ENCODE peak calls at places on chromosomes 1 and 21, in seven cellular contexts. J is right atrium auricular region, F is GM13977, B is BJ, G is adrenal gland, E is tibial artery, Z is astrocyte of the spinal cord. M is an unnamed sample.

GRCh38 chr21:43318841-43319781 is 107.8 kb downstream of the SIK1 start:
- DNase-seq in J (no peak), F (no peak), B (no peak), G (peak), E (no peak), Z (peak), M (no peak)

GRCh38 chr21:15520811-15521643 is 208.8 kb upstream of the USP25 start:
- DNase-seq in J (no peak), F (no peak), B (no peak), G (no peak), E (no peak), Z (no peak), M (no peak)

GRCh38 chr1:111582644-111583618 is 36.7 kb upstream of the RAP1A start:
- DNase-seq in J (no peak), F (no peak), B (no peak), G (no peak), E (no peak), Z (no peak), M (no peak)

GRCh38 chr1:177969825-177970371 is at the start of gene SEC16B:
- DNase-seq in J (no peak), F (no peak), B (no peak), G (no peak), E (no peak), Z (no peak), M (no peak)

GRCh38 chr1:93576346-93576745 is 105.3 kb downstream of the BCAR3 start:
- DNase-seq in J (peak), F (no peak), B (no peak), G (peak), E (no peak), Z (peak), M (no peak)

GRCh38 chr21:41960386-41960785 is 6.6 kb upstream of the C2CD2 start:
- DNase-seq in J (no peak), F (no peak), B (no peak), G (no peak), E (no peak), Z (no peak), M (no peak)

GRCh38 chr1:107547363-107548155 is 406.7 kb downstream of the NTNG1 start:
- DNase-seq in J (no peak), F (no peak), B (no peak), G (no peak), E (no peak), Z (no peak), M (no peak)

GRCh38 chr1:10965621-10966226 is 46.7 kb upstream of the TARDBP start:
- DNase-seq in J (no peak), F (no peak), B (no peak), G (peak), E (no peak), Z (no peak), M (no peak)

GRCh38 chr1:173134800-173135199 is 72.3 kb downstream of the TNFSF4 start:
- DNase-seq in J (no peak), F (no peak), B (no peak), G (no peak), E (no peak), Z (no peak), M (no peak)

GRCh38 chr1:219514728-219515127 is 98.2 kb downstream of the ZC3H11B start:
- DNase-seq in J (no peak), F (no peak), B (no peak), G (no peak), E (no peak), Z (no peak), M (no peak)

GRCh38 chr1:226708342-226708780 is 30.7 kb downstream of the ITPKB start:
- DNase-seq in J (no peak), F (no peak), B (peak), G (no peak), E (no peak), Z (peak), M (no peak)

GRCh38 chr1:24586970-24587820 is 31.3 kb downstream of the NCMAP start:
- DNase-seq in J (no peak), F (peak), B (no peak), G (peak), E (no peak), Z (peak), M (no peak)

GRCh38 chr21:36059823-36060158 is 535 bp downstream of the SETD4 start:
- DNase-seq in J (no peak), F (no peak), B (no peak), G (peak), E (no peak), Z (no peak), M (no peak)

GRCh38 chr1:178055093-178055492 is 38.8 kb upstream of the RASAL2 start:
- DNase-seq in J (no peak), F (no peak), B (no peak), G (peak), E (no peak), Z (no peak), M (no peak)

GRCh38 chr21:37758997-37759396 is 157.3 kb downstream of the KCNJ6 start:
- DNase-seq in J (no peak), F (peak), B (no peak), G (peak), E (no peak), Z (peak), M (no peak)

GRCh38 chr21:25964009-25964408 is 206.6 kb downstream of the APP start:
- DNase-seq in J (no peak), F (no peak), B (no peak), G (peak), E (no peak), Z (peak), M (no peak)

GRCh38 chr1:223700942-223701637 is 11.2 kb upstream of the CAPN2 start:
- DNase-seq in J (no peak), F (no peak), B (peak), G (peak), E (peak), Z (peak), M (no peak)

GRCh38 chr1:85624361-85624760 is 43.8 kb downstream of the CCN1 start:
- DNase-seq in J (no peak), F (no peak), B (no peak), G (no peak), E (no peak), Z (peak), M (no peak)

DNA sequence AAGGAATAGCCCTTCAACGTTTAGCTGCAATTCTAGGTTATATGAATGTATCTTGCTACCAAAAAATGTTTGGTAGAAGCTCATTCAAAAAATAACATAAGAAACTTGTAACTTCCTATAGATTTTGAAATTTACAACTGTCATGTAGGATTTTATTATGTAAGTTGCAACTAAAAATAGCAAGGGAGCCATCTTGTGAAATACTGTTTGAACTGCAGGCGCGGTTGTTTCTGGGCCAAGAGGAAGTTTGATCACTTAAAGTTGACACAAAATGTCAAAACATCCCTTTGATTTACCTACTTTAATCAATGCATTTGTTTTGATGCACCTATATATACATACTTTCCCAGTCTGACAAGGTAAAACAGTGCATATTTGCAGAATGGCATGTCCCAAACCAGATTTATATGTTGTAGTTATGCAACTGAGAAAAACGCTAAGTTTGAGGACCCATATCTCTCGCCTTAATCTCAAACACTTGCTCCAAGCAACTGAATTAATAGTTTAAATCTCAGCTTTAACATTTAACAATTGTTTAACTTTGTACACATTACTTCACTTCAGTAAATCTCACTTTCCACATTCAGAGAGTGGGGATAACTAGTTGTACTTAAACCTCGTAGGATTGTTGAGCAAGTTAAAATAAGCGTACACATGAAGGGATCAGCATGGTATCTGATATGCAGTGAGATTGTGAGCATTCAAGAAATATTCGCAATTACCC is 63.9 kb downstream of the KCNK2 start:
- DNase-seq in J (no peak), F (peak), B (peak), G (no peak), E (no peak), Z (peak), M (no peak)
- TF ChIP-seq CTCF in J (no peak), F (peak), B (peak), G (peak), E (no peak), Z (peak), M (peak)

GRCh38 chr1:21052034-21052433 is 124.7 kb downstream of the EIF4G3 start:
- DNase-seq in J (no peak), F (no peak), B (no peak), G (no peak), E (no peak), Z (no peak), M (no peak)
- TF ChIP-seq CTCF in J (no peak), F (no peak), B (no peak), G (no peak), E (no peak), Z (no peak), M (no peak)

GRCh38 chr1:202036595-202037387 is 26.4 kb downstream of the ELF3 start:
- DNase-seq in J (no peak), F (no peak), B (no peak), G (no peak), E (no peak), Z (no peak), M (no peak)
- TF ChIP-seq CTCF in J (no peak), F (no peak), B (no peak), G (no peak), E (no peak), Z (no peak), M (no peak)

GRCh38 chr1:98556521-98557158 is 104.9 kb upstream of the SNX7 start:
- DNase-seq in J (no peak), F (peak), B (no peak), G (no peak), E (no peak), Z (peak), M (no peak)
- TF ChIP-seq CTCF in J (peak), F (peak), B (peak), G (peak), E (no peak), Z (peak), M (peak)

M was measured in D721Med.